ENCODE peak calls at places on chromosomes 12 and 14, in nine cellular contexts. One of them, this sample, is unnamed.

GRCh38 chr14:32075636-32076277 is 1.3 kb upstream of the ARHGAP5 start:
- DNase-seq in cardiac muscle cell: peak; percentile 39
- DNase-seq in choroid plexus epithelial cell: peak; percentile 48
- DNase-seq in mesothelial cell of epicardium: no peak
- DNase-seq in left ventricle myocardium inferior: peak; percentile 53
- DNase-seq in AG10803: peak; percentile 18
- DNase-seq in tibial nerve: peak; percentile 33
- DNase-seq in Caco-2: no peak
- DNase-seq in PC-3: peak; percentile 18
- DNase-seq in this sample: peak; percentile 87

GRCh38 chr14:71539660-71540285 is 392.5 kb upstream of the RGS6 start:
- DNase-seq in cardiac muscle cell: peak; percentile 84
- DNase-seq in choroid plexus epithelial cell: no peak
- DNase-seq in mesothelial cell of epicardium: no peak
- DNase-seq in left ventricle myocardium inferior: no peak
- DNase-seq in AG10803: no peak
- DNase-seq in tibial nerve: no peak
- DNase-seq in Caco-2: no peak
- DNase-seq in PC-3: no peak
- DNase-seq in this sample: no peak

GRCh38 chr14:77031680-77032482 is 3.4 kb upstream of the IRF2BPL start:
- DNase-seq in cardiac muscle cell: no peak
- DNase-seq in choroid plexus epithelial cell: peak; percentile 89
- DNase-seq in mesothelial cell of epicardium: no peak
- DNase-seq in left ventricle myocardium inferior: no peak
- DNase-seq in AG10803: peak; percentile 83
- DNase-seq in tibial nerve: no peak
- DNase-seq in Caco-2: no peak
- DNase-seq in PC-3: peak; percentile 67
- DNase-seq in this sample: no peak

GRCh38 chr12:99985129-99985570 is 414 bp upstream of the ANKS1B start:
- DNase-seq in cardiac muscle cell: no peak
- DNase-seq in choroid plexus epithelial cell: peak; percentile 11
- DNase-seq in mesothelial cell of epicardium: no peak
- DNase-seq in left ventricle myocardium inferior: no peak
- DNase-seq in AG10803: no peak
- DNase-seq in tibial nerve: no peak
- DNase-seq in Caco-2: no peak
- DNase-seq in PC-3: no peak
- DNase-seq in this sample: no peak

GRCh38 chr12:13692332-13692731 is 289.1 kb downstream of the GRIN2B start:
- DNase-seq in cardiac muscle cell: no peak
- DNase-seq in choroid plexus epithelial cell: no peak
- DNase-seq in mesothelial cell of epicardium: no peak
- DNase-seq in left ventricle myocardium inferior: no peak
- DNase-seq in AG10803: no peak
- DNase-seq in tibial nerve: no peak
- DNase-seq in Caco-2: no peak
- DNase-seq in PC-3: no peak
- DNase-seq in this sample: no peak

GRCh38 chr14:44759263-44759662 is 202.5 kb downstream of the KLHL28 start:
- DNase-seq in cardiac muscle cell: no peak
- DNase-seq in choroid plexus epithelial cell: no peak
- DNase-seq in mesothelial cell of epicardium: no peak
- DNase-seq in left ventricle myocardium inferior: no peak
- DNase-seq in AG10803: no peak
- DNase-seq in tibial nerve: no peak
- DNase-seq in Caco-2: no peak
- DNase-seq in PC-3: no peak
- DNase-seq in this sample: no peak

GRCh38 chr12:131872154-131873046 is 22.0 kb upstream of the ULK1 start:
- DNase-seq in cardiac muscle cell: no peak
- DNase-seq in choroid plexus epithelial cell: peak; percentile 72
- DNase-seq in mesothelial cell of epicardium: no peak
- DNase-seq in left ventricle myocardium inferior: no peak
- DNase-seq in AG10803: peak; percentile 83
- DNase-seq in tibial nerve: no peak
- DNase-seq in Caco-2: peak; percentile 60
- DNase-seq in PC-3: peak; percentile 99
- DNase-seq in this sample: no peak

GRCh38 chr14:95294834-95295599 is 24.7 kb downstream of the CLMN start:
- DNase-seq in cardiac muscle cell: no peak
- DNase-seq in choroid plexus epithelial cell: peak; percentile 39
- DNase-seq in mesothelial cell of epicardium: no peak
- DNase-seq in left ventricle myocardium inferior: no peak
- DNase-seq in AG10803: peak; percentile 17
- DNase-seq in tibial nerve: no peak
- DNase-seq in Caco-2: no peak
- DNase-seq in PC-3: peak; percentile 87
- DNase-seq in this sample: no peak

GRCh38 chr12:113468365-113469223 is 3.1 kb downstream of the LHX5 start:
- DNase-seq in cardiac muscle cell: peak; percentile 10
- DNase-seq in choroid plexus epithelial cell: no peak
- DNase-seq in mesothelial cell of epicardium: no peak
- DNase-seq in left ventricle myocardium inferior: no peak
- DNase-seq in AG10803: no peak
- DNase-seq in tibial nerve: no peak
- DNase-seq in Caco-2: no peak
- DNase-seq in PC-3: no peak
- DNase-seq in this sample: no peak

GRCh38 chr12:116126610-116127009 is 150.9 kb downstream of the MED13L start:
- DNase-seq in cardiac muscle cell: no peak
- DNase-seq in choroid plexus epithelial cell: no peak
- DNase-seq in mesothelial cell of epicardium: no peak
- DNase-seq in left ventricle myocardium inferior: no peak
- DNase-seq in AG10803: peak; percentile 52
- DNase-seq in tibial nerve: no peak
- DNase-seq in Caco-2: no peak
- DNase-seq in PC-3: no peak
- DNase-seq in this sample: no peak

GRCh38 chr14:68611611-68612010 is 181.3 kb downstream of the ZFP36L1 start:
- DNase-seq in cardiac muscle cell: no peak
- DNase-seq in choroid plexus epithelial cell: no peak
- DNase-seq in mesothelial cell of epicardium: no peak
- DNase-seq in left ventricle myocardium inferior: no peak
- DNase-seq in AG10803: no peak
- DNase-seq in tibial nerve: no peak
- DNase-seq in Caco-2: no peak
- DNase-seq in PC-3: no peak
- DNase-seq in this sample: no peak

GRCh38 chr14:69693145-69693544 is 73.8 kb upstream of the SRSF5 start:
- DNase-seq in cardiac muscle cell: no peak
- DNase-seq in choroid plexus epithelial cell: peak; percentile 58
- DNase-seq in mesothelial cell of epicardium: no peak
- DNase-seq in left ventricle myocardium inferior: peak; percentile 45
- DNase-seq in AG10803: peak; percentile 15
- DNase-seq in tibial nerve: no peak
- DNase-seq in Caco-2: no peak
- DNase-seq in PC-3: no peak
- DNase-seq in this sample: no peak

GRCh38 chr14:91568626-91569025 is 58.5 kb upstream of the PPP4R3A start:
- DNase-seq in cardiac muscle cell: no peak
- DNase-seq in choroid plexus epithelial cell: no peak
- DNase-seq in mesothelial cell of epicardium: no peak
- DNase-seq in left ventricle myocardium inferior: no peak
- DNase-seq in AG10803: no peak
- DNase-seq in tibial nerve: no peak
- DNase-seq in Caco-2: peak; percentile 48
- DNase-seq in PC-3: peak; percentile 21
- DNase-seq in this sample: no peak

DNA sequence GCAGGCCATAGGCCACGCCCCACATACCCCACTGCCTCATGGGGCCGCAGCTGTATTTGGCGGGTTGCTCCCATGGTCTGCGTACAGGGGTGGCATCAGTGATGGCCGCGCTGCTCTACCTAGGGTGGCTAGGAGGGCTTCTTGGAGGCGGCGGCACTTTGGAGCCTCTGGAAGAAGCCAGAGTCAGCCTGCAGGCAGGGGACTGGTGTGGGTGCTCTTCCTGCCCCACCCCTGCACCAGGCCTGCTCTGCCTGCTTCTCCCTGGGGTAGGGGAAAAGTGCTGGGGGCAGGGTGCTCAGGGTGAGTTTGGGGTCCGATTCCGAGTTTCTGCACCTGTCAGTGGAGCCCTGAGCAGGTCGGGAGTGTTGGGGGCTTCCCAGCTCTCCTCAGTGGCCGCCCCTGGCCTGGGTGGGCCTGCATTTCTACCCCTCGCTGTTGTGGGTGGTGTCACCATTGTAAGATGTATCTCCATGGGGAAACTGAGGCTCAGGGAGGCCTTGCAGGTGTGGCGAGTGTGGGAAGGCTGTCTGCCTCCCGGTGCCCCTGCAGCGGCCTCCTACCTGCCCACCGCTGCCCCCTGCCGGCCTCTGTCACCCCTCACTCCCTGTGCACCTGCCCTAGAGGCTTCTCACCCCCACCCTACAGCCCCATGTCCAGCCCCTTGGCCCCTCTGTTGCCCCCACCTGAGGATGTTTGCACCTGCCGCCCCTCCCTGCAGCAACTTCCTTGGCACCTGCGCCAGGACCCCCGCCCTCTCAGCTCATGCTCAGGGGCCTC is 5.5 kb downstream of the CEP170B start:
- DNase-seq in cardiac muscle cell: peak; percentile 37
- DNase-seq in choroid plexus epithelial cell: no peak
- DNase-seq in mesothelial cell of epicardium: no peak
- DNase-seq in left ventricle myocardium inferior: peak; percentile 16
- DNase-seq in AG10803: no peak
- DNase-seq in tibial nerve: no peak
- DNase-seq in Caco-2: no peak
- DNase-seq in PC-3: peak; percentile 20
- DNase-seq in this sample: no peak
- TF ChIP-seq CTCF in cardiac muscle cell: peak; percentile 34
- TF ChIP-seq CTCF in choroid plexus epithelial cell: peak; percentile 50
- TF ChIP-seq CTCF in mesothelial cell of epicardium: no peak
- TF ChIP-seq CTCF in left ventricle myocardium inferior: peak; percentile 36
- TF ChIP-seq CTCF in AG10803: peak; percentile 16
- TF ChIP-seq CTCF in tibial nerve: no peak
- TF ChIP-seq CTCF in Caco-2: peak; percentile 36
- TF ChIP-seq CTCF in PC-3: peak; percentile 42
- TF ChIP-seq CTCF in this sample: peak; percentile 46

GRCh38 chr12:8678661-8679111 is 16.1 kb upstream of the MFAP5 start:
- DNase-seq in cardiac muscle cell: no peak
- DNase-seq in choroid plexus epithelial cell: peak; percentile 40
- DNase-seq in mesothelial cell of epicardium: peak; percentile 48
- DNase-seq in left ventricle myocardium inferior: no peak
- DNase-seq in AG10803: peak; percentile 81
- DNase-seq in tibial nerve: no peak
- DNase-seq in Caco-2: no peak
- DNase-seq in PC-3: no peak
- DNase-seq in this sample: no peak

GRCh38 chr12:8676651-8677050 is 14.0 kb upstream of the MFAP5 start:
- DNase-seq in cardiac muscle cell: no peak
- DNase-seq in choroid plexus epithelial cell: no peak
- DNase-seq in mesothelial cell of epicardium: no peak
- DNase-seq in left ventricle myocardium inferior: no peak
- DNase-seq in AG10803: no peak
- DNase-seq in tibial nerve: no peak
- DNase-seq in Caco-2: no peak
- DNase-seq in PC-3: no peak
- DNase-seq in this sample: no peak

GRCh38 chr12:8681129-8681902 is 16.5 kb upstream of the RIMKLB start:
- DNase-seq in cardiac muscle cell: no peak
- DNase-seq in choroid plexus epithelial cell: peak; percentile 75
- DNase-seq in mesothelial cell of epicardium: no peak
- DNase-seq in left ventricle myocardium inferior: no peak
- DNase-seq in AG10803: peak; percentile 23
- DNase-seq in tibial nerve: no peak
- DNase-seq in Caco-2: peak; percentile 36
- DNase-seq in PC-3: no peak
- DNase-seq in this sample: no peak

GRCh38 chr12:8677362-8677761 is 14.7 kb upstream of the MFAP5 start:
- DNase-seq in cardiac muscle cell: no peak
- DNase-seq in choroid plexus epithelial cell: no peak
- DNase-seq in mesothelial cell of epicardium: no peak
- DNase-seq in left ventricle myocardium inferior: no peak
- DNase-seq in AG10803: no peak
- DNase-seq in tibial nerve: no peak
- DNase-seq in Caco-2: no peak
- DNase-seq in PC-3: no peak
- DNase-seq in this sample: no peak

DNA sequence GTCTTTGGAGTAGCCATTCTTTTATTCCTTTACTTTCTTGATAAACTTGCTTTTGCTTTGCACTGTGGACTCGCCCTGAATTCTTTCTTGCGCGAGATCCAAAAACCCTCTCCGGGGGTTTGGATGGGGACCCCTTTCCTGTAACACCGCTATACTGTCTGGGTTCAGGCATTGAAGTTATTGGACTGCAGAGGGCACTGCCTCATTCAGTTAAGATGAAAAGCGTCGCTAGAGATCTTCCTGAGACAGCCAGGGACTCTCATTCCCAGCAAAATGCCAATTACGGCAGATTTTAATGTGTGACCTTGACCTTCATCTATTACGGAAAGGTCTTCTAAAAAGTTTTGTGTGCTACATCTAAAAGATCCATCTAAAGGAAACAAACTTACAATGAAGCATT is 17.3 kb upstream of the RIMKLB start:
- DNase-seq in cardiac muscle cell: no peak
- DNase-seq in choroid plexus epithelial cell: no peak
- DNase-seq in mesothelial cell of epicardium: no peak
- DNase-seq in left ventricle myocardium inferior: no peak
- DNase-seq in AG10803: no peak
- DNase-seq in tibial nerve: no peak
- DNase-seq in Caco-2: no peak
- DNase-seq in PC-3: no peak
- DNase-seq in this sample: no peak
- TF ChIP-seq CTCF in cardiac muscle cell: peak; percentile 8
- TF ChIP-seq CTCF in choroid plexus epithelial cell: peak; percentile 31
- TF ChIP-seq CTCF in mesothelial cell of epicardium: no peak
- TF ChIP-seq CTCF in left ventricle myocardium inferior: peak; percentile 23
- TF ChIP-seq CTCF in AG10803: peak; percentile 12
- TF ChIP-seq CTCF in tibial nerve: no peak
- TF ChIP-seq CTCF in Caco-2: no peak
- TF ChIP-seq CTCF in PC-3: peak; percentile 12
- TF ChIP-seq CTCF in this sample: peak; percentile 22

GRCh38 chr12:24360057-24360456 is 410.6 kb upstream of the SOX5 start:
- DNase-seq in cardiac muscle cell: no peak
- DNase-seq in choroid plexus epithelial cell: peak; percentile 48
- DNase-seq in mesothelial cell of epicardium: no peak
- DNase-seq in left ventricle myocardium inferior: no peak
- DNase-seq in AG10803: no peak
- DNase-seq in tibial nerve: no peak
- DNase-seq in Caco-2: no peak
- DNase-seq in PC-3: no peak
- DNase-seq in this sample: no peak
- TF ChIP-seq CTCF in cardiac muscle cell: peak; percentile 6
- TF ChIP-seq CTCF in choroid plexus epithelial cell: peak; percentile 20
- TF ChIP-seq CTCF in mesothelial cell of epicardium: no peak
- TF ChIP-seq CTCF in left ventricle myocardium inferior: no peak
- TF ChIP-seq CTCF in AG10803: no peak
- TF ChIP-seq CTCF in tibial nerve: no peak
- TF ChIP-seq CTCF in Caco-2: no peak
- TF ChIP-seq CTCF in PC-3: no peak
- TF ChIP-seq CTCF in this sample: peak; percentile 26

DNA sequence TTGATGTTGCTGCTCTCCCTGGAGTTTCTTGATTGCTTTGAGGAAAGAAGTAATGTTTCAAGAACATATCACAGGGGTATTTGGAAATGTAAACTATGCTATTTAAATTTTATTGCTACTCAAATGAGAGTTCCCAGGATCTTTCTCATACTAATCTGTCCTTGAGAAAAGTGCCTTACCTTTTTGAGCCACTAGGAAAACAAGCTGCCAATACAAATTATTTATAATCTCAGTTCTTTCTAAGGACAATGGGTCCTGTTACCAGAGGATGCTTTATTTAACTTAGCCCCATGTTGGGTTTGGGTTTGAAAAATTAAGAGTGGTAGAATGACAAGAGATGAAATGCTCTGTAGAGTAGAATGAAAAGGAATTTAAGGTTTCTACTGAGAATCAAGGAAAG is 258.2 kb upstream of the PRKD1 start:
- DNase-seq in cardiac muscle cell: no peak
- DNase-seq in choroid plexus epithelial cell: no peak
- DNase-seq in mesothelial cell of epicardium: no peak
- DNase-seq in left ventricle myocardium inferior: no peak
- DNase-seq in AG10803: no peak
- DNase-seq in tibial nerve: no peak
- DNase-seq in Caco-2: no peak
- DNase-seq in PC-3: no peak
- DNase-seq in this sample: no peak
- TF ChIP-seq CTCF in cardiac muscle cell: no peak
- TF ChIP-seq CTCF in choroid plexus epithelial cell: no peak
- TF ChIP-seq CTCF in mesothelial cell of epicardium: peak; percentile 45
- TF ChIP-seq CTCF in left ventricle myocardium inferior: no peak
- TF ChIP-seq CTCF in AG10803: peak; percentile 9
- TF ChIP-seq CTCF in tibial nerve: no peak
- TF ChIP-seq CTCF in Caco-2: peak; percentile 6
- TF ChIP-seq CTCF in PC-3: no peak
- TF ChIP-seq CTCF in this sample: no peak

This sample was measured in osteocyte.